ENCODE peak calls at places on chromosome 10, in five cellular contexts. One of them, this sample, is unnamed.

GRCh38 chr10:11337516-11337915 is 273.9 kb downstream of the USP6NL start:
- DNase-seq in pons: no peak
- DNase-seq in GOT3: no peak
- DNase-seq in OCI-LY7: no peak
- DNase-seq in amniotic stem cell: no peak
- DNase-seq in this sample: no peak

GRCh38 chr10:120456626-120457430 is at the start of gene PLPP4:
- DNase-seq in amniotic stem cell: no peak
- DNase-seq in pons: peak; percentile 42
- DNase-seq in GOT3: peak; percentile 8
- DNase-seq in OCI-LY7: no peak
- DNase-seq in this sample: no peak

GRCh38 chr10:70722820-70723424 is 50.6 kb downstream of the ADAMTS14 start:
- DNase-seq in pons: no peak
- DNase-seq in amniotic stem cell: no peak
- DNase-seq in GOT3: no peak
- DNase-seq in OCI-LY7: no peak
- DNase-seq in this sample: no peak

GRCh38 chr10:58608826-58609225 is 96.2 kb downstream of the BICC1 start:
- DNase-seq in pons: no peak
- DNase-seq in GOT3: no peak
- DNase-seq in amniotic stem cell: no peak
- DNase-seq in OCI-LY7: no peak
- DNase-seq in this sample: no peak

GRCh38 chr10:34808789-34809745 is 6.0 kb downstream of the PARD3 start:
- DNase-seq in amniotic stem cell: no peak
- DNase-seq in GOT3: no peak
- DNase-seq in OCI-LY7: no peak
- DNase-seq in pons: peak; percentile 51
- DNase-seq in this sample: peak; percentile 17

GRCh38 chr10:91313-91712 is 42.2 kb upstream of the TUBB8 start:
- DNase-seq in pons: no peak
- DNase-seq in amniotic stem cell: no peak
- DNase-seq in OCI-LY7: no peak
- DNase-seq in GOT3: no peak
- DNase-seq in this sample: no peak

GRCh38 chr10:45418859-45419672 is 45.0 kb downstream of the ALOX5 start:
- DNase-seq in GOT3: no peak
- DNase-seq in amniotic stem cell: no peak
- DNase-seq in OCI-LY7: no peak
- DNase-seq in pons: peak; percentile 63
- DNase-seq in this sample: peak; percentile 52

GRCh38 chr10:130138479-130138866 is 2.3 kb downstream of the GLRX3 start:
- DNase-seq in pons: no peak
- DNase-seq in amniotic stem cell: no peak
- DNase-seq in GOT3: no peak
- DNase-seq in OCI-LY7: no peak
- DNase-seq in this sample: peak; percentile 97

GRCh38 chr10:27998178-27998953 is 513 bp downstream of the ODAD2 start:
- DNase-seq in pons: no peak
- DNase-seq in GOT3: no peak
- DNase-seq in amniotic stem cell: no peak
- DNase-seq in OCI-LY7: no peak
- DNase-seq in this sample: no peak

GRCh38 chr10:101995451-101996063 is 60.4 kb downstream of the ARMH3 start:
- DNase-seq in pons: no peak
- DNase-seq in amniotic stem cell: no peak
- DNase-seq in GOT3: no peak
- DNase-seq in OCI-LY7: no peak
- DNase-seq in this sample: no peak

GRCh38 chr10:107317592-107317991 is 153.1 kb upstream of the SORCS1 start:
- DNase-seq in GOT3: no peak
- DNase-seq in pons: no peak
- DNase-seq in amniotic stem cell: no peak
- DNase-seq in OCI-LY7: no peak
- DNase-seq in this sample: no peak

GRCh38 chr10:100072514-100072913 is 9.2 kb downstream of the CPN1 start:
- DNase-seq in amniotic stem cell: no peak
- DNase-seq in GOT3: no peak
- DNase-seq in OCI-LY7: no peak
- DNase-seq in pons: no peak
- DNase-seq in this sample: peak; percentile 63

GRCh38 chr10:89525556-89525955 is 9.8 kb downstream of the SLC16A12 start:
- DNase-seq in amniotic stem cell: no peak
- DNase-seq in pons: no peak
- DNase-seq in OCI-LY7: no peak
- DNase-seq in GOT3: no peak
- DNase-seq in this sample: peak; percentile 54

GRCh38 chr10:100970076-100970913 is 991 bp downstream of the SEMA4G start:
- DNase-seq in OCI-LY7: no peak
- DNase-seq in pons: no peak
- DNase-seq in GOT3: no peak
- DNase-seq in amniotic stem cell: no peak
- DNase-seq in this sample: no peak

GRCh38 chr10:49115015-49115795 is at the start of gene VSTM4:
- DNase-seq in GOT3: peak; percentile 9
- DNase-seq in amniotic stem cell: no peak
- DNase-seq in pons: no peak
- DNase-seq in OCI-LY7: no peak
- DNase-seq in this sample: no peak

GRCh38 chr10:269440-270074 is 134.3 kb downstream of the ZMYND11 start:
- DNase-seq in pons: no peak
- DNase-seq in GOT3: no peak
- DNase-seq in amniotic stem cell: no peak
- DNase-seq in OCI-LY7: no peak
- DNase-seq in this sample: no peak

GRCh38 chr10:17088118-17088806 is 41.3 kb downstream of the CUBN start:
- DNase-seq in OCI-LY7: no peak
- DNase-seq in pons: no peak
- DNase-seq in amniotic stem cell: no peak
- DNase-seq in GOT3: no peak
- DNase-seq in this sample: no peak

GRCh38 chr10:75261813-75262725 is 26.3 kb upstream of the COMTD1 start:
- DNase-seq in OCI-LY7: no peak
- DNase-seq in pons: no peak
- DNase-seq in amniotic stem cell: no peak
- DNase-seq in GOT3: no peak
- DNase-seq in this sample: no peak

GRCh38 chr10:4191894-4192293 is 406.9 kb upstream of the KLF6 start:
- DNase-seq in amniotic stem cell: no peak
- DNase-seq in pons: no peak
- DNase-seq in OCI-LY7: no peak
- DNase-seq in GOT3: no peak
- DNase-seq in this sample: no peak

GRCh38 chr10:128047337-128047736 is 78.9 kb downstream of the MKI67 start:
- DNase-seq in OCI-LY7: peak; percentile 87
- DNase-seq in amniotic stem cell: no peak
- DNase-seq in GOT3: no peak
- DNase-seq in pons: peak; percentile 73
- DNase-seq in this sample: no peak

GRCh38 chr10:34880817-34881216 is 65.7 kb upstream of the PARD3 start:
- DNase-seq in amniotic stem cell: no peak
- DNase-seq in OCI-LY7: no peak
- DNase-seq in pons: no peak
- DNase-seq in GOT3: no peak
- DNase-seq in this sample: no peak

GRCh38 chr10:94042001-94042813 is 48.5 kb downstream of the PLCE1 start:
- DNase-seq in OCI-LY7: no peak
- DNase-seq in pons: no peak
- DNase-seq in amniotic stem cell: peak; percentile 32
- DNase-seq in GOT3: peak; percentile 6
- DNase-seq in this sample: no peak

GRCh38 chr10:13450078-13450477 is 78.7 kb downstream of the BEND7 start:
- DNase-seq in pons: no peak
- DNase-seq in GOT3: no peak
- DNase-seq in OCI-LY7: no peak
- DNase-seq in amniotic stem cell: no peak
- DNase-seq in this sample: no peak

GRCh38 chr10:111034598-111035310 is 42.1 kb upstream of the ADRA2A start:
- DNase-seq in OCI-LY7: no peak
- DNase-seq in amniotic stem cell: no peak
- DNase-seq in pons: no peak
- DNase-seq in GOT3: no peak
- DNase-seq in this sample: no peak

GRCh38 chr10:15321431-15322321 is 49.4 kb downstream of the FAM171A1 start:
- DNase-seq in OCI-LY7: no peak
- DNase-seq in amniotic stem cell: no peak
- DNase-seq in GOT3: no peak
- DNase-seq in pons: no peak
- DNase-seq in this sample: no peak

GRCh38 chr10:8513155-8514147 is 459.0 kb downstream of the GATA3 start:
- DNase-seq in OCI-LY7: no peak
- DNase-seq in GOT3: no peak
- DNase-seq in pons: no peak
- DNase-seq in amniotic stem cell: no peak
- DNase-seq in this sample: no peak

GRCh38 chr10:11335881-11336430 is 275.5 kb downstream of the USP6NL start:
- DNase-seq in OCI-LY7: no peak
- DNase-seq in amniotic stem cell: no peak
- DNase-seq in GOT3: no peak
- DNase-seq in pons: peak; percentile 63
- DNase-seq in this sample: no peak

GRCh38 chr10:80122110-80122710 is 10.3 kb upstream of the PLAC9 start:
- DNase-seq in pons: no peak
- DNase-seq in OCI-LY7: no peak
- DNase-seq in GOT3: no peak
- DNase-seq in amniotic stem cell: no peak
- DNase-seq in this sample: no peak

GRCh38 chr10:110460111-110460809 is 37.4 kb upstream of the DUSP5 start:
- DNase-seq in pons: no peak
- DNase-seq in amniotic stem cell: no peak
- DNase-seq in GOT3: no peak
- DNase-seq in OCI-LY7: peak; percentile 92
- DNase-seq in this sample: peak; percentile 12

GRCh38 chr10:51422311-51423120 is 276.9 kb downstream of the CSTF2T start:
- DNase-seq in GOT3: peak; percentile 6
- DNase-seq in amniotic stem cell: peak; percentile 23
- DNase-seq in pons: peak; percentile 43
- DNase-seq in OCI-LY7: peak; percentile 23
- DNase-seq in this sample: no peak

GRCh38 chr10:26407406-26407969 is 30.7 kb upstream of the APBB1IP start:
- DNase-seq in pons: no peak
- DNase-seq in GOT3: peak; percentile 4
- DNase-seq in amniotic stem cell: no peak
- DNase-seq in OCI-LY7: no peak
- DNase-seq in this sample: no peak

GRCh38 chr10:60883187-60883586 is 60.8 kb downstream of the RHOBTB1 start:
- DNase-seq in GOT3: no peak
- DNase-seq in pons: no peak
- DNase-seq in amniotic stem cell: no peak
- DNase-seq in OCI-LY7: peak; percentile 12
- DNase-seq in this sample: peak; percentile 24

GRCh38 chr10:133199488-133199885 is 30.5 kb upstream of the UTF1 start:
- DNase-seq in OCI-LY7: no peak
- DNase-seq in pons: no peak
- DNase-seq in amniotic stem cell: no peak
- DNase-seq in GOT3: no peak
- DNase-seq in this sample: no peak

GRCh38 chr10:132650611-132651250 is 113.1 kb downstream of the INPP5A start:
- DNase-seq in OCI-LY7: no peak
- DNase-seq in pons: no peak
- DNase-seq in amniotic stem cell: no peak
- DNase-seq in GOT3: no peak
- DNase-seq in this sample: no peak

This sample was measured in DMS153.